ENCODE peak calls at places on chromosomes 5 and 9, in eight cellular contexts. C is activated naive CD4-positive, alpha-beta T cell; T is CD8-positive, alpha-beta memory T cell; E is OCI-LY7; W is stomach; G is mesenchymal stem cell; Y is mammary epithelial cell; R is progenitor cell of endocrine pancreas. I is an unnamed sample.

GRCh38 chr9:101601904-101602765 is 7.4 kb upstream of the PPP3R2 start:
- DNase-seq in C (no peak), W (no peak), G (peak), E (peak), R (no peak), T (peak), Y (peak), I (no peak)

GRCh38 chr5:135085133-135085935 is 51.3 kb upstream of the PITX1 start:
- DNase-seq in R (no peak), G (no peak), Y (peak), E (no peak), T (no peak), C (no peak), W (no peak), I (no peak)

GRCh38 chr5:107247427-107247826 is 423.3 kb downstream of the EFNA5 start:
- DNase-seq in Y (peak), C (no peak), E (no peak), G (no peak), T (no peak), W (no peak), R (no peak), I (no peak)

GRCh38 chr5:170025853-170026252 is 45.6 kb upstream of the INSYN2B start:
- DNase-seq in E (no peak), Y (no peak), W (no peak), C (no peak), T (no peak), G (no peak), R (no peak), I (no peak)

GRCh38 chr5:10288600-10289213 is 19.0 kb downstream of the CMBL start:
- DNase-seq in Y (peak), E (peak), T (no peak), W (peak), R (no peak), C (no peak), G (no peak), I (peak)

GRCh38 chr5:107476783-107477182 is 194.0 kb downstream of the EFNA5 start:
- DNase-seq in W (peak), R (no peak), Y (no peak), C (no peak), E (peak), T (peak), G (peak), I (no peak)

GRCh38 chr5:142977363-142978051 is 207.3 kb downstream of the ARHGAP26 start:
- DNase-seq in T (peak), E (no peak), R (no peak), W (no peak), C (no peak), Y (peak), G (peak), I (peak)

GRCh38 chr9:2645569-2645968 is 24.0 kb downstream of the VLDLR start:
- DNase-seq in W (no peak), R (no peak), E (no peak), G (no peak), C (no peak), Y (no peak), T (no peak), I (no peak)

GRCh38 chr9:113520109-113520642 is 56.6 kb downstream of the RGS3 start:
- DNase-seq in G (peak), E (no peak), W (no peak), T (peak), Y (peak), C (no peak), R (no peak), I (peak)

GRCh38 chr9:72665421-72665820 is 144.0 kb downstream of the TMC1 start:
- DNase-seq in G (no peak), W (no peak), R (no peak), T (no peak), Y (peak), C (no peak), E (no peak), I (no peak)

GRCh38 chr5:84332106-84332505 is 52.6 kb downstream of the EDIL3 start:
- DNase-seq in R (no peak), G (no peak), W (no peak), C (no peak), E (no peak), Y (no peak), T (no peak), I (no peak)

GRCh38 chr9:21070171-21070571 is 7.6 kb downstream of the IFNB1 start:
- DNase-seq in C (no peak), Y (peak), W (no peak), T (no peak), E (no peak), G (peak), R (no peak), I (no peak)

GRCh38 chr9:35703906-35704672 is 14.4 kb upstream of the TPM2 start:
- DNase-seq in R (no peak), T (no peak), C (no peak), W (no peak), Y (no peak), G (no peak), E (no peak), I (no peak)

GRCh38 chr5:62643556-62644451 is 65.2 kb downstream of the LRRC70 start:
- DNase-seq in W (no peak), G (no peak), T (no peak), Y (no peak), R (no peak), E (no peak), C (no peak), I (no peak)

GRCh38 chr9:110814159-110814558 is 145.6 kb downstream of the MUSK start:
- DNase-seq in R (no peak), W (no peak), Y (peak), C (no peak), E (no peak), T (no peak), G (no peak), I (no peak)

GRCh38 chr9:6600006-6600405 is 45.5 kb downstream of the GLDC start:
- DNase-seq in R (no peak), T (no peak), G (no peak), E (no peak), Y (no peak), C (no peak), W (no peak), I (no peak)

GRCh38 chr9:114058688-114059046 is 19.4 kb downstream of the AMBP start:
- DNase-seq in T (no peak), W (no peak), Y (no peak), R (no peak), E (no peak), G (no peak), C (no peak), I (no peak)

GRCh38 chr5:72543365-72543764 is 36.2 kb upstream of the ZNF366 start:
- DNase-seq in C (no peak), W (no peak), R (no peak), T (no peak), E (no peak), G (peak), Y (peak), I (no peak)

GRCh38 chr9:135081264-135081660 is 6.2 kb upstream of the OLFM1 start:
- DNase-seq in Y (no peak), E (no peak), R (no peak), T (no peak), G (no peak), W (no peak), C (no peak), I (no peak)

GRCh38 chr5:57761513-57761912 is 278.9 kb upstream of the ACTBL2 start:
- DNase-seq in T (no peak), C (no peak), R (no peak), Y (no peak), E (no peak), G (no peak), W (no peak), I (no peak)

GRCh38 chr9:136050266-136050705 is 44.8 kb downstream of the NACC2 start:
- DNase-seq in C (no peak), W (no peak), Y (no peak), E (no peak), R (no peak), G (peak), T (no peak), I (no peak)

GRCh38 chr5:13865317-13865716 is 79.2 kb downstream of the DNAH5 start:
- DNase-seq in C (no peak), T (no peak), E (no peak), W (no peak), Y (no peak), G (no peak), R (no peak), I (no peak)

GRCh38 chr5:132254321-132254977 is 3.0 kb upstream of the PDLIM4 start:
- DNase-seq in Y (no peak), T (no peak), W (peak), G (no peak), C (no peak), E (no peak), R (no peak), I (no peak)

GRCh38 chr9:91289244-91289643 is 72.5 kb downstream of the AUH start:
- DNase-seq in E (peak), Y (no peak), C (no peak), T (no peak), G (no peak), R (no peak), W (no peak), I (no peak)

GRCh38 chr5:18024542-18024941 is 390.3 kb downstream of the TAF11L14 start:
- DNase-seq in Y (no peak), R (no peak), E (no peak), W (no peak), C (no peak), T (no peak), G (no peak), I (no peak)

GRCh38 chr9:129458155-129458661 is 162.7 kb downstream of the C9orf50 start:
- DNase-seq in Y (no peak), G (peak), T (peak), W (peak), R (no peak), C (no peak), E (no peak), I (peak)

GRCh38 chr5:51302358-51302757 is 80.9 kb upstream of the ISL1 start:
- DNase-seq in R (no peak), W (no peak), G (no peak), E (no peak), Y (no peak), C (no peak), T (no peak), I (no peak)

GRCh38 chr9:128909859-128910258 is 10.9 kb upstream of the PHYHD1 start:
- DNase-seq in R (no peak), W (no peak), C (no peak), T (no peak), Y (no peak), E (no peak), G (no peak), I (no peak)

GRCh38 chr9:3809724-3810123 is 283.9 kb upstream of the RFX3 start:
- DNase-seq in T (no peak), W (no peak), E (no peak), C (no peak), G (no peak), Y (peak), R (no peak), I (no peak)

GRCh38 chr5:79759436-79759835 is 69.8 kb downstream of the CMYA5 start:
- DNase-seq in W (no peak), R (no peak), Y (peak), T (no peak), E (no peak), C (no peak), G (peak), I (no peak)

GRCh38 chr5:52725781-52726180 is 61.9 kb upstream of the ITGA1 start:
- DNase-seq in E (no peak), Y (no peak), G (no peak), W (no peak), C (no peak), T (no peak), R (no peak), I (no peak)

GRCh38 chr5:74638776-74639537 is 1.6 kb downstream of the ENC1 start:
- DNase-seq in G (peak), T (no peak), C (no peak), W (no peak), Y (no peak), R (no peak), E (peak), I (no peak)